ENCODE peak calls at places on chromosomes 16 and 17, in eight cellular contexts. One of them, this sample, is unnamed. For H3K27me3, the result is how much of the 10 kb centered on the place peaks cover.

GRCh38 chr17:62995377-62995885 is 29.4 kb downstream of the TANC2 start:
- DNase-seq in right atrium auricular region: no peak
- DNase-seq in PC-3: peak
- DNase-seq in effector memory CD4-positive, alpha-beta T cell: no peak
- DNase-seq in sigmoid colon: no peak
- DNase-seq in heart right ventricle: no peak
- DNase-seq in cardiac muscle cell: peak
- DNase-seq in transverse colon: peak
- DNase-seq in this sample: no peak

GRCh38 chr17:59764292-59764741 is 56.9 kb downstream of the VMP1 start:
- DNase-seq in PC-3: no peak
- DNase-seq in heart right ventricle: no peak
- DNase-seq in cardiac muscle cell: no peak
- DNase-seq in right atrium auricular region: no peak
- DNase-seq in effector memory CD4-positive, alpha-beta T cell: no peak
- DNase-seq in transverse colon: no peak
- DNase-seq in sigmoid colon: no peak
- DNase-seq in this sample: no peak

GRCh38 chr16:1610841-1611653 is 825 bp downstream of the IFT140 start:
- DNase-seq in heart right ventricle: no peak
- DNase-seq in cardiac muscle cell: no peak
- DNase-seq in transverse colon: peak
- DNase-seq in right atrium auricular region: no peak
- DNase-seq in sigmoid colon: no peak
- DNase-seq in effector memory CD4-positive, alpha-beta T cell: no peak
- DNase-seq in PC-3: peak
- DNase-seq in this sample: no peak

GRCh38 chr17:30226878-30227277 is 8.6 kb downstream of the SLC6A4 start:
- DNase-seq in cardiac muscle cell: no peak
- DNase-seq in heart right ventricle: no peak
- DNase-seq in right atrium auricular region: no peak
- DNase-seq in sigmoid colon: no peak
- DNase-seq in PC-3: no peak
- DNase-seq in effector memory CD4-positive, alpha-beta T cell: no peak
- DNase-seq in transverse colon: no peak
- DNase-seq in this sample: no peak

GRCh38 chr17:13367154-13367553 is 234.6 kb downstream of the HS3ST3A1 start:
- DNase-seq in cardiac muscle cell: no peak
- DNase-seq in PC-3: no peak
- DNase-seq in transverse colon: no peak
- DNase-seq in right atrium auricular region: no peak
- DNase-seq in sigmoid colon: no peak
- DNase-seq in effector memory CD4-positive, alpha-beta T cell: no peak
- DNase-seq in heart right ventricle: no peak
- DNase-seq in this sample: no peak

GRCh38 chr17:78644971-78645370 is 67.8 kb upstream of the DNAH17 start:
- DNase-seq in PC-3: no peak
- DNase-seq in heart right ventricle: no peak
- DNase-seq in effector memory CD4-positive, alpha-beta T cell: no peak
- DNase-seq in cardiac muscle cell: no peak
- DNase-seq in sigmoid colon: peak
- DNase-seq in right atrium auricular region: no peak
- DNase-seq in transverse colon: no peak
- DNase-seq in this sample: no peak

GRCh38 chr16:82995286-82995926 is 368.6 kb downstream of the CDH13 start:
- DNase-seq in heart right ventricle: no peak
- DNase-seq in PC-3: no peak
- DNase-seq in transverse colon: no peak
- DNase-seq in right atrium auricular region: no peak
- DNase-seq in effector memory CD4-positive, alpha-beta T cell: no peak
- DNase-seq in cardiac muscle cell: no peak
- DNase-seq in sigmoid colon: no peak
- DNase-seq in this sample: no peak

GRCh38 chr17:50845260-50846147 is 10.1 kb downstream of the WFIKKN2 start:
- DNase-seq in right atrium auricular region: no peak
- DNase-seq in heart right ventricle: no peak
- DNase-seq in sigmoid colon: peak
- DNase-seq in cardiac muscle cell: peak
- DNase-seq in PC-3: peak
- DNase-seq in transverse colon: no peak
- DNase-seq in effector memory CD4-positive, alpha-beta T cell: no peak
- DNase-seq in this sample: peak

GRCh38 chr16:78022347-78022746 is at the start of gene CLEC3A:
- DNase-seq in effector memory CD4-positive, alpha-beta T cell: no peak
- DNase-seq in right atrium auricular region: no peak
- DNase-seq in PC-3: no peak
- DNase-seq in heart right ventricle: no peak
- DNase-seq in cardiac muscle cell: no peak
- DNase-seq in sigmoid colon: no peak
- DNase-seq in transverse colon: no peak
- DNase-seq in this sample: no peak

GRCh38 chr17:37067555-37068111 is 118.9 kb downstream of the AATF start:
- DNase-seq in right atrium auricular region: peak
- DNase-seq in PC-3: peak
- DNase-seq in effector memory CD4-positive, alpha-beta T cell: no peak
- DNase-seq in cardiac muscle cell: no peak
- DNase-seq in heart right ventricle: peak
- DNase-seq in transverse colon: peak
- DNase-seq in sigmoid colon: peak
- DNase-seq in this sample: peak

DNA sequence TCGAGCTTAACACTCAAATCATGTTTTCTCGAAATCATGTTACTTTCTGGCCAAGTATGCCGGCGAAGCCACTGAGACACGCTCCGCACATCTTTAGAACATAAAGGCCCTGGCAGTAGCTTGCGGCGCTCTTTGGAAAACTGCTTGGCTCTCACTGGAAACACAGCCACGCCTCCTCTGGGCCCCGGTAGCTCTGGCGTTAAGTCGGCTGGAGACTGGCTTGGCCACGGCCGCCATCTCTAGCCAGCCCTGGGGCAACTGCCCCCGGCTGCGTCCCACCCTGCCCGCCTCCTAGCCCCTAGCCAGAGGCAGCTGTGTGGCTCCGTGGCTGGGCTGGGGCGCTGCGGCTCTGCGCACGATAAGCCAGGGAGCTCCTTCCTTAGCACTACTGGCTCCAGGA is 9.2 kb upstream of the BAIAP2 start:
- DNase-seq in cardiac muscle cell: no peak
- DNase-seq in sigmoid colon: peak
- DNase-seq in PC-3: no peak
- DNase-seq in effector memory CD4-positive, alpha-beta T cell: no peak
- DNase-seq in heart right ventricle: no peak
- DNase-seq in transverse colon: no peak
- DNase-seq in right atrium auricular region: no peak
- DNase-seq in this sample: no peak
- H3K27me3 ChIP-seq in cardiac muscle cell: under half
- H3K27me3 ChIP-seq in sigmoid colon: under half
- H3K27me3 ChIP-seq in PC-3: under half
- H3K27me3 ChIP-seq in effector memory CD4-positive, alpha-beta T cell: under half
- H3K27me3 ChIP-seq in heart right ventricle: under half
- H3K27me3 ChIP-seq in transverse colon: under half
- H3K27me3 ChIP-seq in right atrium auricular region: under half
- H3K27me3 ChIP-seq in this sample: under half

GRCh38 chr17:15290605-15291004 is 25.5 kb upstream of the PMP22 start:
- DNase-seq in PC-3: no peak
- DNase-seq in transverse colon: no peak
- DNase-seq in right atrium auricular region: no peak
- DNase-seq in sigmoid colon: no peak
- DNase-seq in effector memory CD4-positive, alpha-beta T cell: no peak
- DNase-seq in heart right ventricle: no peak
- DNase-seq in cardiac muscle cell: no peak
- DNase-seq in this sample: no peak

GRCh38 chr17:15289285-15290185 is 24.4 kb upstream of the PMP22 start:
- DNase-seq in right atrium auricular region: no peak
- DNase-seq in PC-3: peak
- DNase-seq in effector memory CD4-positive, alpha-beta T cell: no peak
- DNase-seq in cardiac muscle cell: no peak
- DNase-seq in transverse colon: no peak
- DNase-seq in sigmoid colon: no peak
- DNase-seq in heart right ventricle: no peak
- DNase-seq in this sample: peak

GRCh38 chr17:15290186-15290536 is 25.0 kb upstream of the PMP22 start:
- DNase-seq in PC-3: no peak
- DNase-seq in transverse colon: no peak
- DNase-seq in right atrium auricular region: no peak
- DNase-seq in sigmoid colon: no peak
- DNase-seq in heart right ventricle: no peak
- DNase-seq in cardiac muscle cell: no peak
- DNase-seq in effector memory CD4-positive, alpha-beta T cell: no peak
- DNase-seq in this sample: no peak

GRCh38 chr17:15287533-15288267 is 22.6 kb upstream of the PMP22 start:
- DNase-seq in transverse colon: no peak
- DNase-seq in PC-3: no peak
- DNase-seq in effector memory CD4-positive, alpha-beta T cell: no peak
- DNase-seq in right atrium auricular region: no peak
- DNase-seq in sigmoid colon: peak
- DNase-seq in cardiac muscle cell: no peak
- DNase-seq in heart right ventricle: peak
- DNase-seq in this sample: no peak

DNA sequence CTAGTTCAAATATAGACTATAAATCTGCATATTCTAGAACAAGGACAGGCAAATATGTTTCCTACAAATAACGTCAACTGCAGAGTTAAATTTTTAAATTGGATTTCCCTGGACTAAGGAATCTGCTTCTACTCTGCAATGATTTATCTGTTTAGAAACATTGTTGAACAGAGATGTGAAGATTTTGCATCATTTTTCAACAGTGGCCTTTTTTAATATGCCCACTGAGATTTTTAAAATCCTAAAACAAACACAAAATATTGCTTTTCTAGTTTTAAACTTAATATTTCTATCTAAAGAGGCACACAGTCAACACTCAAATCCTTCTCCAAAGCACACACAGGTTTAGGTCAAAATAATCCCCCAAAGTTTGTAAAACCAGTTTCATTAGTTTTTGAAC is 23.7 kb upstream of the PMP22 start:
- DNase-seq in effector memory CD4-positive, alpha-beta T cell: no peak
- DNase-seq in heart right ventricle: no peak
- DNase-seq in PC-3: no peak
- DNase-seq in cardiac muscle cell: no peak
- DNase-seq in transverse colon: no peak
- DNase-seq in right atrium auricular region: no peak
- DNase-seq in sigmoid colon: no peak
- DNase-seq in this sample: no peak
- H3K27me3 ChIP-seq in effector memory CD4-positive, alpha-beta T cell: under half
- H3K27me3 ChIP-seq in heart right ventricle: under half
- H3K27me3 ChIP-seq in PC-3: under half
- H3K27me3 ChIP-seq in cardiac muscle cell: under half
- H3K27me3 ChIP-seq in transverse colon: under half
- H3K27me3 ChIP-seq in right atrium auricular region: under half
- H3K27me3 ChIP-seq in sigmoid colon: under half
- H3K27me3 ChIP-seq in this sample: under half

DNA sequence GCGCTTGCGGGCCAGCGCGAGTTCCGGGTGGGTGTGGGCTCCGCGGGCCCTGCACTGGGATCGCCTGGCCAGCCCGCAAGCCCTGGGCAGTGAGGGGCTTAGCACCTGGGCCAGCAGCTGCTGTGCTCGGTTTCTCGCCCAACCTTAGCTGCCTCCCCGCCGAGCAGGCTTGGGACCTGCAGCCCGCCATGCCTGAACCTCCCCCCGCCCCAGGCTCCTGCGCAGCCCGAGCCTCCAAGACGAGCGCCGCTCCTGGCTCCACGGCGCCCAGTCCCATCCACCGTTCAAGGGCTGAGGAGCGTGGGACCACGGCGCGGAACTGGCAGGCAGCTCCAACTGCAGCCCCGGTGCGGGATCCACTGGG is 12.3 kb upstream of the ZFP90 start:
- DNase-seq in sigmoid colon: peak
- DNase-seq in cardiac muscle cell: no peak
- DNase-seq in heart right ventricle: no peak
- DNase-seq in right atrium auricular region: no peak
- DNase-seq in effector memory CD4-positive, alpha-beta T cell: no peak
- DNase-seq in transverse colon: no peak
- DNase-seq in PC-3: no peak
- DNase-seq in this sample: no peak
- H3K27me3 ChIP-seq in sigmoid colon: under half
- H3K27me3 ChIP-seq in cardiac muscle cell: under half
- H3K27me3 ChIP-seq in heart right ventricle: under half
- H3K27me3 ChIP-seq in right atrium auricular region: under half
- H3K27me3 ChIP-seq in effector memory CD4-positive, alpha-beta T cell: under half
- H3K27me3 ChIP-seq in transverse colon: under half
- H3K27me3 ChIP-seq in PC-3: under half
- H3K27me3 ChIP-seq in this sample: under half

GRCh38 chr17:80473701-80474100 is 2.7 kb downstream of the NPTX1 start:
- DNase-seq in transverse colon: no peak
- DNase-seq in PC-3: no peak
- DNase-seq in right atrium auricular region: no peak
- DNase-seq in sigmoid colon: no peak
- DNase-seq in cardiac muscle cell: no peak
- DNase-seq in heart right ventricle: no peak
- DNase-seq in effector memory CD4-positive, alpha-beta T cell: no peak
- DNase-seq in this sample: no peak
- H3K27me3 ChIP-seq in transverse colon: half or more
- H3K27me3 ChIP-seq in PC-3: under half
- H3K27me3 ChIP-seq in right atrium auricular region: under half
- H3K27me3 ChIP-seq in sigmoid colon: under half
- H3K27me3 ChIP-seq in cardiac muscle cell: half or more
- H3K27me3 ChIP-seq in heart right ventricle: half or more
- H3K27me3 ChIP-seq in effector memory CD4-positive, alpha-beta T cell: half or more
- H3K27me3 ChIP-seq in this sample: under half